ENCODE peak calls at places on chromosomes 4 and X, in seven cellular contexts. P is A549, D is GM20000, U is heart left ventricle, A is endothelial cell, M is breast epithelium, B is tibial nerve. V is an unnamed sample.
A peak's percentile ranks its signal among the peaks of the same experiment; 100 is the strongest.

GRCh38 chr4:79528241-79528706 is 120.2 kb upstream of the GK2 start:
- DNase-seq in P (no peak), D (no peak), U (no peak), A (no peak), M (no peak), B (no peak), V (no peak)

GRCh38 chr4:130077275-130077674 is 981.3 kb downstream of the C4orf33 start:
- DNase-seq in P (no peak), D (no peak), U (no peak), A (no peak), M (no peak), B (no peak), V (no peak)

GRCh38 chrX:135416546-135416945 is 5.2 kb upstream of the SMIM10L2A start:
- DNase-seq in P (peak; percentile 30), D (no peak), U (no peak), A (no peak), M (no peak), B (no peak), V (no peak)

GRCh38 chr4:148017801-148018200 is 285.9 kb downstream of the ARHGAP10 start:
- DNase-seq in P (no peak), D (no peak), U (no peak), A (no peak), M (peak; percentile 55), B (no peak), V (no peak)

GRCh38 chr4:117983541-117984451 is 50.5 kb upstream of the NDST3 start:
- DNase-seq in P (no peak), D (no peak), U (no peak), A (no peak), M (no peak), B (no peak), V (no peak)

GRCh38 chrX:104864296-104864695 is 298.3 kb downstream of the IL1RAPL2 start:
- DNase-seq in P (no peak), D (no peak), U (no peak), A (no peak), M (no peak), B (no peak), V (no peak)

GRCh38 chr4:17884063-17884462 is 73.3 kb downstream of the NCAPG start:
- DNase-seq in P (no peak), D (no peak), U (no peak), A (no peak), M (no peak), B (no peak), V (no peak)

GRCh38 chr4:154004450-154004849 is 215.6 kb upstream of the SFRP2 start:
- DNase-seq in P (no peak), D (no peak), U (no peak), A (no peak), M (peak; percentile 49), B (no peak), V (no peak)

GRCh38 chr4:182645511-182645910 is 271.7 kb downstream of the DCTD start:
- DNase-seq in P (no peak), D (no peak), U (no peak), A (no peak), M (no peak), B (no peak), V (no peak)

GRCh38 chr4:54971474-54971950 is 153.9 kb downstream of the KDR start:
- DNase-seq in P (peak; percentile 29), D (peak; percentile 35), U (no peak), A (peak; percentile 38), M (no peak), B (no peak), V (no peak)

GRCh38 chr4:114077610-114078009 is 98.2 kb upstream of the ARSJ start:
- DNase-seq in P (no peak), D (no peak), U (no peak), A (no peak), M (no peak), B (no peak), V (no peak)

GRCh38 chr4:86033171-86033570 is 326.7 kb downstream of the MAPK10 start:
- DNase-seq in P (no peak), D (no peak), U (peak; percentile 57), A (no peak), M (peak; percentile 61), B (no peak), V (peak; percentile 36)

GRCh38 chr4:143341186-143341755 is 4.6 kb downstream of the GAB1 start:
- DNase-seq in P (no peak), D (no peak), U (peak; percentile 59), A (no peak), M (no peak), B (no peak), V (no peak)

GRCh38 chr4:187065836-187066235 is 342.2 kb upstream of the FAT1 start:
- DNase-seq in P (no peak), D (no peak), U (no peak), A (no peak), M (no peak), B (no peak), V (no peak)

GRCh38 chr4:182801626-182802025 is 115.6 kb downstream of the DCTD start:
- DNase-seq in P (no peak), D (no peak), U (no peak), A (no peak), M (no peak), B (no peak), V (no peak)

GRCh38 chrX:19673334-19674040 is 158.2 kb upstream of the MAP3K15 start:
- DNase-seq in P (peak; percentile 93), D (no peak), U (peak; percentile 67), A (no peak), M (no peak), B (peak; percentile 31), V (peak; percentile 58)

GRCh38 chrX:151552721-151553120 is 10.8 kb upstream of the PASD1 start:
- DNase-seq in P (no peak), D (no peak), U (no peak), A (no peak), M (no peak), B (no peak), V (no peak)

GRCh38 chrX:46831620-46832327 is 5.1 kb upstream of the RP2 start:
- DNase-seq in P (no peak), D (no peak), U (no peak), A (no peak), M (no peak), B (no peak), V (no peak)

GRCh38 chr4:95637047-95637600 is 88.4 kb upstream of the UNC5C start:
- DNase-seq in P (peak; percentile 22), D (no peak), U (no peak), A (peak; percentile 28), M (no peak), B (no peak), V (no peak)

GRCh38 chr4:83362492-83363329 is 28.1 kb upstream of the HPSE start:
- DNase-seq in P (peak; percentile 19), D (no peak), U (no peak), A (no peak), M (no peak), B (no peak), V (no peak)

GRCh38 chrX:42725196-42725595 is 52.8 kb downstream of the PPP1R2C start:
- DNase-seq in P (no peak), D (no peak), U (no peak), A (no peak), M (no peak), B (no peak), V (no peak)

GRCh38 chrX:27132851-27133250 is 330.3 kb downstream of the PPP4R3C start:
- DNase-seq in P (no peak), D (no peak), U (no peak), A (no peak), M (no peak), B (no peak), V (no peak)

GRCh38 chr4:119729815-119730643 is 101.4 kb upstream of the PDE5A start:
- DNase-seq in P (peak; percentile 76), D (no peak), U (peak; percentile 36), A (no peak), M (no peak), B (no peak), V (no peak)

GRCh38 chr4:48290146-48290772 is 20.6 kb upstream of the TEC start:
- DNase-seq in P (peak; percentile 39), D (peak; percentile 70), U (no peak), A (peak; percentile 52), M (no peak), B (no peak), V (no peak)

GRCh38 chrX:16839852-16840460 is 30.2 kb downstream of the RBBP7 start:
- DNase-seq in P (peak; percentile 39), D (no peak), U (no peak), A (no peak), M (no peak), B (no peak), V (no peak)

GRCh38 chr4:16505726-16506125 is 279.5 kb upstream of the TAPT1 start:
- DNase-seq in P (no peak), D (no peak), U (peak; percentile 26), A (peak; percentile 18), M (no peak), B (no peak), V (no peak)

DNA sequence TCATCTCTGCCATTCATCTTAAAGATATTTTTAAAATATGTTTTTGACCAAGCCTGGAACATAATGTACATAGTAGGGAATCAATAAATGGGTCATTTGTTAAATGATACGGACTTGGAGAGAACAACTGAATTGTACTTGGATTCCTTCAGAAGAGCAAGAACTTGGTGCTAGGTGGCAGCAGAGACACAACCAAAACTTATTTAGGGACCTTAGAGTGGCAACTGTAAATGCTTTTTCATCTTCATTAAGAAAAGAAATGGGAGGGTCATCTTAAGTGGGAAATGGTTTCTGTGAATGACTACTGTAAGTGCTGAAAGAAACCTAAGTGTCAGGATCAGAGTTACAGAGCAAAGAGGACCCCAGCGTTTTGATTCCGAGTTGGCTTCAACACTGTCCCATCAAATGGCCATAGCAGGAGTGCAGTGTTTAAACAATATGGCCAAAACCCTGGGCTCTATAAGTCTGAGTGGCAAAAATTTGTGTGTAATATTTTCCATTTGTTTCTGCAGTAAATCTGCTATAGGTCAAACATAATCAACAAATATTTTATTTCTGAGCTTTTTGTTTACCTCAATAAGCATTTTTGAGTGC is 213.6 kb downstream of the PALLD start:
- DNase-seq in P (peak; percentile 66), D (peak; percentile 31), U (peak; percentile 44), A (no peak), M (peak; percentile 53), B (no peak), V (no peak)
- TF ChIP-seq CTCF in P (peak; percentile 56), D (no peak), U (peak; percentile 71), A (no peak), M (peak; percentile 41), B (peak; percentile 72), V (peak; percentile 73)

DNA sequence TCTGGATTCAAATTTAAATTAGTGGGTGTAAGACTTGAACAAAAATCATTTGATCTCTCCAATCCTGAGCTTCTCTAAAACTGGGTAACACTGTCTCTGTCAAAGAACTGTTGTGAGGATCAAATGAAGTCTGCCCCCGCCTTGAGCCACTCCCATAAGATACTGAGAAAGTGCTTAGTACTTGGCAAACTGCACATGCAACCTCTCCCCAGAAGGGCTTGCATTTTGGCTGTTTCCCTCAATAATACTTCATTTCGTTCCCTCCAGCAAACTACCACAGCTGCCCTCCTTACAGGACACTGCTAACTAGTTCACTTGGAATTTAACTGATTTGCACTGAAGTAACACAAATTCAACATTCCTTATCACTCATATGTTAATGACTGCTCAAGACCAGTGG is 79.8 kb downstream of the APBB2 start:
- DNase-seq in P (no peak), D (no peak), U (no peak), A (no peak), M (no peak), B (no peak), V (no peak)
- TF ChIP-seq CTCF in P (no peak), D (no peak), U (no peak), A (no peak), M (no peak), B (peak; percentile 26), V (peak; percentile 20)

GRCh38 chr4:22356996-22357596 is 158.8 kb downstream of the ADGRA3 start:
- DNase-seq in P (peak; percentile 13), D (peak; percentile 10), U (no peak), A (no peak), M (no peak), B (no peak), V (no peak)
- TF ChIP-seq CTCF in P (no peak), D (no peak), U (peak; percentile 43), A (no peak), M (no peak), B (no peak), V (peak; percentile 33)

GRCh38 chr4:78058591-78059523 is 1.7 kb downstream of the FRAS1 start:
- DNase-seq in P (peak; percentile 42), D (peak; percentile 36), U (peak; percentile 40), A (peak; percentile 66), M (peak; percentile 20), B (no peak), V (peak; percentile 24)
- TF ChIP-seq CTCF in P (no peak), D (no peak), U (no peak), A (no peak), M (no peak), B (no peak), V (no peak)